ENCODE peak calls at places on chromosomes 1 and 21, in seven cellular contexts. L is ovary, H is HCEC 1CT, O is nephron progenitor cell, A is amniotic epithelial cell, G is posterior cingulate gyrus, T is skeletal muscle cell. V is an unnamed sample.

GRCh38 chr1:211326528-211327340 is at the start of gene TRAF5:
- DNase-seq in L (peak; percentile 28), H (peak; percentile 16), O (peak; percentile 79), A (peak; percentile 49), G (peak; percentile 21), T (no peak), V (peak; percentile 36)

GRCh38 chr1:210332719-210333398 is 4.2 kb downstream of the HHAT start:
- DNase-seq in L (no peak), H (no peak), O (no peak), A (no peak), G (no peak), T (no peak), V (no peak)

GRCh38 chr1:217889401-217889800 is 258.3 kb downstream of the SPATA17 start:
- DNase-seq in L (no peak), H (no peak), O (peak; percentile 68), A (no peak), G (no peak), T (no peak), V (peak; percentile 75)

GRCh38 chr21:31358148-31358547 is 14.1 kb upstream of the TIAM1 start:
- DNase-seq in L (no peak), H (no peak), O (no peak), A (no peak), G (no peak), T (no peak), V (no peak)

GRCh38 chr1:75768021-75768420 is 18.0 kb upstream of the RABGGTB start:
- DNase-seq in L (no peak), H (peak; percentile 10), O (no peak), A (no peak), G (no peak), T (no peak), V (no peak)

GRCh38 chr21:20789696-20790095 is 208.5 kb upstream of the NCAM2 start:
- DNase-seq in L (no peak), H (no peak), O (no peak), A (peak; percentile 71), G (no peak), T (peak; percentile 30), V (no peak)

GRCh38 chr1:154474802-154475201 is 27.2 kb upstream of the TDRD10 start:
- DNase-seq in L (no peak), H (peak; percentile 29), O (no peak), A (peak; percentile 83), G (peak; percentile 71), T (peak; percentile 70), V (peak; percentile 40)

GRCh38 chr1:111976842-111977241 is 12.6 kb downstream of the KCND3 start:
- DNase-seq in L (no peak), H (no peak), O (no peak), A (no peak), G (no peak), T (no peak), V (no peak)

GRCh38 chr1:209319549-209319948 is 264.0 kb upstream of the CAMK1G start:
- DNase-seq in L (no peak), H (peak; percentile 72), O (no peak), A (no peak), G (no peak), T (no peak), V (no peak)

GRCh38 chr1:162502928-162503327 is 5.3 kb downstream of the UHMK1 start:
- DNase-seq in L (no peak), H (peak; percentile 89), O (no peak), A (peak; percentile 52), G (no peak), T (no peak), V (no peak)

GRCh38 chr1:1943834-1944570 is 24.9 kb upstream of the TMEM52 start:
- DNase-seq in L (peak; percentile 35), H (no peak), O (peak; percentile 82), A (peak; percentile 13), G (peak; percentile 72), T (no peak), V (peak; percentile 87)

GRCh38 chr1:182968151-182968741 is 15.3 kb upstream of the SHCBP1L start:
- DNase-seq in L (no peak), H (peak; percentile 30), O (no peak), A (peak; percentile 63), G (no peak), T (no peak), V (no peak)

GRCh38 chr1:43858324-43858723 is 75.3 kb upstream of the ARTN start:
- DNase-seq in L (peak; percentile 48), H (peak; percentile 87), O (peak; percentile 27), A (peak; percentile 95), G (peak; percentile 61), T (peak; percentile 98), V (peak; percentile 23)

GRCh38 chr1:207470927-207471326 is 16.8 kb downstream of the CR2 start:
- DNase-seq in L (no peak), H (no peak), O (no peak), A (no peak), G (no peak), T (no peak), V (no peak)

GRCh38 chr1:179058343-179059184 is 23.3 kb upstream of the TOR3A start:
- DNase-seq in L (no peak), H (peak; percentile 75), O (no peak), A (no peak), G (no peak), T (no peak), V (peak; percentile 79)

GRCh38 chr1:163650624-163651023 is 328.9 kb downstream of the NUF2 start:
- DNase-seq in L (no peak), H (no peak), O (no peak), A (no peak), G (no peak), T (no peak), V (no peak)

GRCh38 chr1:247111636-247112478 is 7.7 kb upstream of the ZNF669 start:
- DNase-seq in L (peak; percentile 69), H (peak; percentile 44), O (peak; percentile 76), A (peak; percentile 31), G (peak; percentile 40), T (no peak), V (no peak)

GRCh38 chr21:24955275-24955961 is 651.9 kb downstream of the MRPL39 start:
- DNase-seq in L (no peak), H (no peak), O (no peak), A (no peak), G (no peak), T (no peak), V (no peak)

GRCh38 chr21:19878133-19878532 is 1120.1 kb upstream of the NCAM2 start:
- DNase-seq in L (no peak), H (no peak), O (no peak), A (no peak), G (no peak), T (no peak), V (no peak)

V was measured in HAP-1.